ENCODE peak calls at places on chromosomes 12 and 14, in four cellular contexts. N is small intestine, E is endodermal cell, L is neural progenitor cell. Y is an unnamed sample.

GRCh38 chr14:57390806-57391562 is 598 bp downstream of the NAA30 start:
- DNase-seq in N (peak), E (peak), L (peak), Y (peak)

GRCh38 chr12:43740511-43741100 is 18.0 kb downstream of the PUS7L start:
- DNase-seq in E (no peak), N (no peak), L (no peak), Y (no peak)

GRCh38 chr14:21987937-21988336 is 314.3 kb upstream of the OR4E1 start:
- DNase-seq in N (no peak), L (peak), E (peak), Y (no peak)

GRCh38 chr14:93912785-93913184 is 14.4 kb upstream of the FAM181A start:
- DNase-seq in L (no peak), E (no peak), N (no peak), Y (no peak)

GRCh38 chr14:69010632-69011031 is 31.5 kb upstream of the ACTN1 start:
- DNase-seq in E (no peak), L (no peak), N (no peak), Y (no peak)

GRCh38 chr12:122891661-122892525 is 4.0 kb downstream of the VPS37B start:
- DNase-seq in L (peak), N (peak), E (peak), Y (no peak)

GRCh38 chr14:92726933-92727262 is 21.5 kb downstream of the LGMN start:
- DNase-seq in L (no peak), N (no peak), E (no peak), Y (no peak)

GRCh38 chr12:193282-193681 is 20.7 kb downstream of the SLC6A12 start:
- DNase-seq in L (no peak), N (no peak), E (no peak), Y (no peak)

GRCh38 chr14:95467232-95467631 is 49.2 kb downstream of the SYNE3 start:
- DNase-seq in N (no peak), L (no peak), E (no peak), Y (no peak)

GRCh38 chr12:108691154-108691994 is 39.9 kb downstream of the CORO1C start:
- DNase-seq in N (peak), E (peak), L (peak), Y (peak)

GRCh38 chr12:56930241-56930640 is 4.0 kb downstream of the SDR9C7 start:
- DNase-seq in E (no peak), N (no peak), L (no peak), Y (no peak)

GRCh38 chr12:92078167-92079053 is 67.2 kb downstream of the BTG1 start:
- DNase-seq in E (no peak), L (no peak), N (peak), Y (no peak)

GRCh38 chr14:58574623-58575022 is 63.1 kb upstream of the DACT1 start:
- DNase-seq in L (no peak), N (no peak), E (no peak), Y (no peak)

GRCh38 chr12:121287267-121287954 is 9.1 kb downstream of the CAMKK2 start:
- DNase-seq in L (no peak), E (no peak), N (no peak), Y (no peak)

GRCh38 chr12:3311491-3312103 is 179.4 kb upstream of the PRMT8 start:
- DNase-seq in E (no peak), N (no peak), L (no peak), Y (no peak)

GRCh38 chr12:75892779-75893408 is 138.7 kb downstream of the PHLDA1 start:
- DNase-seq in E (peak), L (no peak), N (no peak), Y (no peak)

GRCh38 chr14:24422261-24422660 is 7.2 kb downstream of the CBLN3 start:
- DNase-seq in L (no peak), N (no peak), E (no peak), Y (no peak)

GRCh38 chr12:3158851-3159465 is 81.8 kb downstream of the TSPAN9 start:
- DNase-seq in N (no peak), L (no peak), E (no peak), Y (no peak)

GRCh38 chr14:52010173-52010693 is 20.9 kb downstream of the RTRAF start:
- DNase-seq in E (no peak), N (no peak), L (no peak), Y (no peak)

GRCh38 chr12:69397978-69398377 is 38.4 kb downstream of the YEATS4 start:
- DNase-seq in N (no peak), L (no peak), E (no peak), Y (no peak)

GRCh38 chr14:64550539-64551333 is 975 bp downstream of the PPP1R36 start:
- DNase-seq in E (no peak), N (peak), L (no peak), Y (no peak)

GRCh38 chr12:1044697-1045096 is 53.7 kb downstream of the ERC1 start:
- DNase-seq in E (no peak), L (no peak), N (no peak), Y (no peak)

GRCh38 chr12:106251636-106252035 is 3.8 kb upstream of the CKAP4 start:
- DNase-seq in E (peak), L (peak), N (no peak), Y (no peak)

GRCh38 chr14:30006695-30007094 is 79.0 kb upstream of the PRKD1 start:
- DNase-seq in L (no peak), E (no peak), N (no peak), Y (no peak)

GRCh38 chr14:20512139-20512905 is 7.0 kb downstream of the RNASE10 start:
- DNase-seq in N (no peak), E (no peak), L (no peak), Y (no peak)

GRCh38 chr14:40629144-40629543 is 977.5 kb upstream of the LRFN5 start:
- DNase-seq in L (no peak), N (no peak), E (peak), Y (no peak)

GRCh38 chr14:65173973-65174693 is 71.8 kb upstream of the MAX start:
- DNase-seq in N (no peak), L (peak), E (peak), Y (no peak)

GRCh38 chr12:75825686-75826085 is 205.9 kb downstream of the PHLDA1 start:
- DNase-seq in E (no peak), N (no peak), L (no peak), Y (no peak)

GRCh38 chr14:84750763-84751554 is 779.0 kb upstream of the FLRT2 start:
- DNase-seq in L (no peak), N (no peak), E (no peak), Y (no peak)

GRCh38 chr12:65878540-65878939 is 54.3 kb downstream of the HMGA2 start:
- DNase-seq in E (peak), N (no peak), L (peak), Y (no peak)

GRCh38 chr12:12502813-12503146 is 59.9 kb downstream of the DUSP16 start:
- DNase-seq in E (no peak), N (no peak), L (no peak), Y (no peak)

GRCh38 chr12:91852646-91853045 is 293.0 kb downstream of the BTG1 start:
- DNase-seq in E (no peak), L (no peak), N (no peak), Y (no peak)

GRCh38 chr12:131378861-131379665 is 331.8 kb upstream of the SFSWAP start:
- DNase-seq in N (no peak), L (no peak), E (peak), Y (no peak)

GRCh38 chr14:101965145-101965531 is 765 bp downstream of the DYNC1H1 start:
- DNase-seq in L (peak), N (peak), E (peak), Y (peak)

GRCh38 chr14:37584211-37585100 is 10.6 kb downstream of the FOXA1 start:
- DNase-seq in N (peak), L (no peak), E (peak), Y (no peak)

GRCh38 chr14:99260652-99261551 is 11.1 kb downstream of the BCL11B start:
- DNase-seq in E (no peak), N (peak), L (peak), Y (no peak)
- H3K27ac ChIP-seq in E (no peak), N (peak), L (no peak), Y (no peak)

GRCh38 chr12:47734725-47735480 is 9.6 kb upstream of the ENDOU start:
- DNase-seq in N (no peak), L (peak), E (no peak), Y (peak)

GRCh38 chr12:47732504-47732903 is 7.2 kb upstream of the ENDOU start:
- DNase-seq in N (no peak), E (no peak), L (no peak), Y (no peak)

GRCh38 chr12:47731723-47732122 is 6.4 kb upstream of the ENDOU start:
- DNase-seq in L (no peak), E (no peak), N (no peak), Y (no peak)

GRCh38 chr12:47735649-47736048 is 10.4 kb upstream of the ENDOU start:
- DNase-seq in N (no peak), E (no peak), L (no peak), Y (no peak)

GRCh38 chr12:47733142-47733541 is 7.9 kb upstream of the ENDOU start:
- DNase-seq in N (no peak), E (no peak), L (no peak), Y (no peak)
- H3K27ac ChIP-seq in N (no peak), E (no peak), L (no peak), Y (no peak)

DNA sequence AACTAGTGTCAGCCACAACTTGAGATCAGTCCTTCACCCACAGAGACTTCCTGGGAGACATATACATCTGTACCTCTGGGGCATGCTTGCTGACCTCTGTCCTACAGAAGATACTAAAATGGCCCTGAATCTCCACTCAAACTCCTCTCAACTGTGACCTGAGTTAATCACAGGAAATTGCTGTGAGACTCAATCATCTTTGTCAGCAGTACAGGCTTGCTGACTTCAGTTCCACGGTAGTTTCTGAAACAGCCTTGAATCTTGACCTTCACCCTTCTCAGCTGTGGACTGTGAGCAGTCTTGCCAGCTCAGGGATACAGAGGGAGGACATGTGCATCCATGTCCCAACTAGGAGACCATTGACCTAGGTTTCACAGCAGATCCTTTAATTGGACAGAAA is 1.4 kb upstream of the KLRC1 start:
- DNase-seq in E (no peak), N (no peak), L (no peak), Y (no peak)
- H3K27ac ChIP-seq in E (no peak), N (no peak), L (no peak), Y (no peak)

GRCh38 chr14:99667821-99668220 is 16.3 kb upstream of the CYP46A1 start:
- DNase-seq in L (no peak), N (no peak), E (no peak), Y (no peak)

GRCh38 chr14:99666533-99666932 is 17.6 kb upstream of the CYP46A1 start:
- DNase-seq in L (no peak), E (no peak), N (no peak), Y (no peak)

GRCh38 chr14:99668307-99668997 is 15.6 kb upstream of the CYP46A1 start:
- DNase-seq in E (peak), N (no peak), L (no peak), Y (no peak)

GRCh38 chr14:99668998-99669314 is 15.1 kb upstream of the CYP46A1 start:
- DNase-seq in E (no peak), N (no peak), L (no peak), Y (no peak)

DNA sequence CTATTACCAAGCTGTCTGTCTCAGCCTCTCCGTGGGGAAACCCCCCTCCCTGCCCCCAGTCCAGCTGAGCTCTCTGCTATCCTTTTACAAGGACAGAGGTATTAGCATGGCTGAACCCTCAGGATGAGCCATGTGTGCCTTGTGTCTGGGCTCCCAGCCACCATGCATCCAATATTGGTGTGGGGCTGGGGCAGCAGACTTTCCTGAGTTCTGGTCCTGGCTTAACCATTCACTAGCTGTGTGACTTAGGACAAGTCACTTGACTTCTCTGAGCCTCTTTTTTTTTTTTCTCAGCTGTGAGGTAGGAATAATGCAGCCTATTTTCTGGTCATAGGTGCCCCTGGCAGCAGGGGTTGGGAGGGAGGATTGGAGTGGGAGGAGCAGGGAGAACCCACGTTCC is 17.1 kb upstream of the CYP46A1 start:
- DNase-seq in N (no peak), E (no peak), L (no peak), Y (no peak)
- H3K27ac ChIP-seq in N (no peak), E (no peak), L (no peak), Y (no peak)